ENCODE peak calls at places on chromosome 5, in six cellular contexts. N, P, J, H, I and S are unnamed samples. For H3K4me1, the result is how much of the 10 kb centered on the place peaks cover.

GRCh38 chr5:108735790-108736189 is 11.9 kb upstream of the FER start:
- DNase-seq in N (no peak), P (no peak), J (no peak), H (no peak), I (no peak), S (no peak)

GRCh38 chr5:146805099-146805498 is 73.5 kb downstream of the PPP2R2B start:
- DNase-seq in N (no peak), P (no peak), J (no peak), H (no peak), I (no peak), S (no peak)

GRCh38 chr5:166716856-166717492 is 1574.5 kb upstream of the WWC1 start:
- DNase-seq in N (no peak), P (no peak), J (no peak), H (no peak), I (no peak), S (no peak)

GRCh38 chr5:4563400-4563799 is 576.7 kb upstream of the ADAMTS16 start:
- DNase-seq in N (no peak), P (no peak), J (no peak), H (no peak), I (no peak), S (no peak)

GRCh38 chr5:106854941-106855340 is 815.8 kb downstream of the EFNA5 start:
- DNase-seq in N (no peak), P (no peak), J (no peak), H (no peak), I (no peak), S (no peak)

GRCh38 chr5:53469946-53470687 is 10.3 kb upstream of the FST start:
- DNase-seq in N (no peak), P (no peak), J (no peak), H (no peak), I (no peak), S (no peak)

GRCh38 chr5:169626779-169627178 is 10.3 kb upstream of the DOCK2 start:
- DNase-seq in N (no peak), P (no peak), J (no peak), H (no peak), I (no peak), S (no peak)

GRCh38 chr5:90093931-90094485 is 315.5 kb downstream of the CETN3 start:
- DNase-seq in N (no peak), P (no peak), J (no peak), H (no peak), I (no peak), S (no peak)

GRCh38 chr5:81909677-81910076 is 62.1 kb upstream of the ATG10 start:
- DNase-seq in N (no peak), P (no peak), J (no peak), H (no peak), I (no peak), S (no peak)

GRCh38 chr5:16492398-16493175 is 27.0 kb upstream of the ZNF622 start:
- DNase-seq in N (peak), P (no peak), J (peak), H (no peak), I (peak), S (no peak)

GRCh38 chr5:178471666-178472065 is 118.5 kb downstream of the COL23A1 start:
- DNase-seq in N (no peak), P (no peak), J (no peak), H (no peak), I (no peak), S (no peak)

GRCh38 chr5:147396070-147396469 is 113.8 kb downstream of the DPYSL3 start:
- DNase-seq in N (no peak), P (no peak), J (peak), H (no peak), I (peak), S (no peak)

GRCh38 chr5:121158433-121158832 is 693.2 kb upstream of the FTMT start:
- DNase-seq in N (no peak), P (no peak), J (no peak), H (no peak), I (no peak), S (no peak)

GRCh38 chr5:95718203-95718602 is 12.9 kb upstream of the RHOBTB3 start:
- DNase-seq in N (no peak), P (no peak), J (no peak), H (no peak), I (no peak), S (no peak)

GRCh38 chr5:135571902-135572301 is 6.9 kb downstream of the CXCL14 start:
- DNase-seq in N (no peak), P (no peak), J (no peak), H (no peak), I (no peak), S (no peak)

GRCh38 chr5:83925952-83926351 is 205.3 kb upstream of the HAPLN1 start:
- DNase-seq in N (no peak), P (no peak), J (no peak), H (no peak), I (no peak), S (no peak)

GRCh38 chr5:179166886-179167841 is 107.0 kb downstream of the ZNF354C start:
- DNase-seq in N (peak), P (peak), J (peak), H (peak), I (no peak), S (peak)

GRCh38 chr5:154311362-154311761 is 120.8 kb downstream of the GALNT10 start:
- DNase-seq in N (no peak), P (no peak), J (no peak), H (no peak), I (peak), S (no peak)

GRCh38 chr5:9351535-9351934 is 194.3 kb downstream of the SEMA5A start:
- DNase-seq in N (no peak), P (no peak), J (no peak), H (no peak), I (no peak), S (no peak)

GRCh38 chr5:159273923-159274322 is 10.8 kb downstream of the UBLCP1 start:
- DNase-seq in N (no peak), P (no peak), J (no peak), H (no peak), I (no peak), S (no peak)

GRCh38 chr5:19855031-19855430 is 133.0 kb downstream of the CDH18 start:
- DNase-seq in N (no peak), P (no peak), J (no peak), H (no peak), I (no peak), S (no peak)

GRCh38 chr5:103014983-103015382 is 105.0 kb downstream of the GIN1 start:
- DNase-seq in N (no peak), P (no peak), J (no peak), H (no peak), I (no peak), S (no peak)

GRCh38 chr5:14510156-14510734 is 71.3 kb upstream of the OTULINL start:
- DNase-seq in N (no peak), P (no peak), J (no peak), H (no peak), I (no peak), S (no peak)

GRCh38 chr5:178162481-178162880 is 8.8 kb upstream of the NHP2 start:
- DNase-seq in N (no peak), P (no peak), J (no peak), H (no peak), I (no peak), S (no peak)

GRCh38 chr5:166073921-166074838 is 2217.3 kb upstream of the WWC1 start:
- DNase-seq in N (no peak), P (no peak), J (no peak), H (no peak), I (no peak), S (no peak)

GRCh38 chr5:135615171-135615570 is 36.4 kb upstream of the CXCL14 start:
- DNase-seq in N (no peak), P (no peak), J (no peak), H (no peak), I (no peak), S (no peak)

GRCh38 chr5:6707852-6708251 is 5.4 kb upstream of the TENT4A start:
- DNase-seq in N (no peak), P (no peak), J (no peak), H (no peak), I (peak), S (no peak)

GRCh38 chr5:51378415-51378777 is 4.9 kb upstream of the ISL1 start:
- DNase-seq in N (no peak), P (no peak), J (no peak), H (no peak), I (no peak), S (no peak)

GRCh38 chr5:15304914-15305834 is 194.8 kb upstream of the FBXL7 start:
- DNase-seq in N (no peak), P (no peak), J (no peak), H (no peak), I (no peak), S (no peak)

GRCh38 chr5:41122459-41122858 is 51.3 kb upstream of the MROH2B start:
- DNase-seq in N (no peak), P (no peak), J (no peak), H (no peak), I (no peak), S (no peak)

GRCh38 chr5:174177531-174177930 is 132.0 kb downstream of the NSG2 start:
- DNase-seq in N (no peak), P (no peak), J (no peak), H (no peak), I (no peak), S (no peak)

GRCh38 chr5:43078956-43079355 is 38.8 kb upstream of the ANXA2R start:
- DNase-seq in N (no peak), P (no peak), J (no peak), H (no peak), I (no peak), S (no peak)

GRCh38 chr5:124936626-124936933 is 190.1 kb upstream of the ZNF608 start:
- DNase-seq in N (no peak), P (no peak), J (no peak), H (no peak), I (no peak), S (no peak)

GRCh38 chr5:52886206-52886605 is 98.5 kb downstream of the ITGA1 start:
- DNase-seq in N (no peak), P (no peak), J (no peak), H (no peak), I (no peak), S (no peak)

GRCh38 chr5:31366941-31367340 is 165.0 kb downstream of the DROSHA start:
- DNase-seq in N (no peak), P (no peak), J (no peak), H (no peak), I (no peak), S (no peak)

GRCh38 chr5:157886796-157887380 is 27.9 kb upstream of the CLINT1 start:
- DNase-seq in N (no peak), P (no peak), J (no peak), H (no peak), I (no peak), S (no peak)

GRCh38 chr5:142745268-142745667 is 24.9 kb upstream of the ARHGAP26 start:
- DNase-seq in N (no peak), P (no peak), J (peak), H (no peak), I (no peak), S (no peak)

GRCh38 chr5:142740903-142741302 is 29.3 kb upstream of the ARHGAP26 start:
- DNase-seq in N (no peak), P (no peak), J (no peak), H (no peak), I (no peak), S (no peak)

GRCh38 chr5:142746532-142746931 is 23.6 kb upstream of the ARHGAP26 start:
- DNase-seq in N (no peak), P (no peak), J (no peak), H (no peak), I (no peak), S (no peak)

GRCh38 chr5:142747034-142747433 is 23.1 kb upstream of the ARHGAP26 start:
- DNase-seq in N (no peak), P (no peak), J (no peak), H (no peak), I (no peak), S (no peak)

DNA sequence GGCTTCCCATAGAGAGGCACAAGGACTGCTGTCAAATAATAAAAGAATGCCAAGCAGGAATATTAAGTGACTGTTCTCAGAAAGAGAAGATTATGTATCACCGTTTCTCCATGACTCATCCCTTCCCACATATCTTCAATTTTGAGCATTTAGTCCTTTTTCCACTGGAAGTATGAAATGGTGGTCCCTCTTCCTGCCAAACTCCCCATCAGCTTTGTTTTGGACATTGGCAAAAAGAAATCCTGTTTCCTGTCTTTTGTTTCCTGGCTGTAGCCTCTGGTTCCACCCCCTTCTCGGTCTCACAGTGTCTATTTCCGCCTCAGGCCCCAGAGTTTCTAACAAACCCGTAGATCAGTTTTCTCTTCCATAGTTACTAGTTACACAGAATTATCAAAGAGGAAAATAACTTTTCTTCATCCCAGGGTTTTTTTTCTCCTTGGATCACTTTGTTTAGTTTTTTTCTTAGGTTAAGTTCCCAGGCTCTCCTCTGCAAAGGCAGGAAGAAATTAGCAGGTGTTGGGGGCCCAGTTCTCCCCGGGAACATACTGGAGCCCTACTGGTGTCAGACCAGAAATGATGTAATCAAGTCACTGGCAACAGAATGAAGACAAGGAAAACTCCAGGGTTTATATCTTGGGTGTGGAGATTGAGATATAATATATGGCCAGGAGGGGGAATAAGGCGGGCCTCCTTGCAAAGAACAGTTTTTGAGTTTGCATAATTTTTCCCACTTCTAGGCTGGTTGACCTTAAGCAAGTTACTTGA is 26.3 kb upstream of the ARHGAP26 start:
- DNase-seq in N (no peak), P (no peak), J (no peak), H (no peak), I (no peak), S (no peak)
- H3K27ac ChIP-seq in N (no peak), P (no peak), J (peak), H (no peak), I (peak), S (no peak)

GRCh38 chr5:140192715-140193428 is 17.9 kb downstream of the CYSTM1 start:
- DNase-seq in N (no peak), P (no peak), J (no peak), H (no peak), I (no peak), S (no peak)
- H3K4me1 ChIP-seq in N (under half), P (under half), J (under half), H (under half), I (under half), S (under half)

DNA sequence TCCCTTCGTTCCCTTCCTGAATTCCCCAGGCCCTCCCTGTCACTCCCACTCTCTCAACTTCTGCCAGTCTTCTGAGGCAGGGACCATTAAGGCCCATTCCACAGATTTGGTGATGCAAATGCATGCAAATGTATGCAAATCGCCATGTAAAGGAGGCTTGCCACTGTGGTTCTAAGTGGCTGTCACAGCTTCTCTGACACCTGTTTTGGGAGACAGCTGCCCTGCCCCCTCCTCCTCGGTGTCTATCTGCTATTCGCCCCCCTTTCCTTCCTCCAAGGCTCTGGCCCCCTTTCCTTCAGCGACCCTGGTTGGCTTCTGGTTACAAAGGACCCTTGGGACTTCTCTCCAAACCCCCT is 10.5 kb upstream of the ARAP3 start:
- DNase-seq in N (no peak), P (no peak), J (no peak), H (no peak), I (no peak), S (no peak)
- H3K4me3 ChIP-seq in N (no peak), P (peak), J (peak), H (peak), I (no peak), S (peak)

DNA sequence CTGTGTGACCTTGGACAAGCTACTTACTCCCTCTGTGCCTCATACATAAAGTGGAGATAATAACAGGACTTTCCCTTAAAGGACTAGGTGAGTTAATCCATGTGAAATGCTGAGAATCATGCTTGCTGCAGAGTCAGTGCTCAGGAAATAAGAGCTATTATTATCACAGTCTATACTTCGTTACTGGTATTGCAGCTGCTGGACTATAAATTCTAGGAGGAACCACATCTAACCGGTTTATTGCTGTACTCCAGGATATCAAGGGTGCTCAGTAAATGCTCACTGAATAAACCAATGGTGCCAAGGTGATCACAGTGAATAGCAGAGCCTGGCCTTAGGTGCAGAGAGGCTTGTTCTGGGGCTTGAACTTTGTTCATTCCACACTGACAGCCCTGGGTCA is 69.3 kb downstream of the HSPA4 start:
- DNase-seq in N (no peak), P (no peak), J (no peak), H (no peak), I (no peak), S (no peak)
- H3K27ac ChIP-seq in N (peak), P (no peak), J (no peak), H (no peak), I (no peak), S (no peak)

GRCh38 chr5:123814796-123815479 is 303.0 kb downstream of the CSNK1G3 start:
- DNase-seq in N (no peak), P (no peak), J (no peak), H (no peak), I (no peak), S (no peak)

GRCh38 chr5:123813251-123813650 is 301.3 kb downstream of the CSNK1G3 start:
- DNase-seq in N (no peak), P (no peak), J (no peak), H (no peak), I (no peak), S (no peak)

GRCh38 chr5:123811771-123812170 is 299.8 kb downstream of the CSNK1G3 start:
- DNase-seq in N (no peak), P (no peak), J (no peak), H (no peak), I (no peak), S (no peak)

GRCh38 chr5:123810911-123811310 is 298.9 kb downstream of the CSNK1G3 start:
- DNase-seq in N (no peak), P (no peak), J (no peak), H (no peak), I (no peak), S (no peak)

GRCh38 chr5:123813937-123814624 is 302.1 kb downstream of the CSNK1G3 start:
- DNase-seq in N (no peak), P (no peak), J (no peak), H (no peak), I (no peak), S (no peak)
- H3K4me1 ChIP-seq in N (under half), P (under half), J (under half), H (under half), I (under half), S (under half)

DNA sequence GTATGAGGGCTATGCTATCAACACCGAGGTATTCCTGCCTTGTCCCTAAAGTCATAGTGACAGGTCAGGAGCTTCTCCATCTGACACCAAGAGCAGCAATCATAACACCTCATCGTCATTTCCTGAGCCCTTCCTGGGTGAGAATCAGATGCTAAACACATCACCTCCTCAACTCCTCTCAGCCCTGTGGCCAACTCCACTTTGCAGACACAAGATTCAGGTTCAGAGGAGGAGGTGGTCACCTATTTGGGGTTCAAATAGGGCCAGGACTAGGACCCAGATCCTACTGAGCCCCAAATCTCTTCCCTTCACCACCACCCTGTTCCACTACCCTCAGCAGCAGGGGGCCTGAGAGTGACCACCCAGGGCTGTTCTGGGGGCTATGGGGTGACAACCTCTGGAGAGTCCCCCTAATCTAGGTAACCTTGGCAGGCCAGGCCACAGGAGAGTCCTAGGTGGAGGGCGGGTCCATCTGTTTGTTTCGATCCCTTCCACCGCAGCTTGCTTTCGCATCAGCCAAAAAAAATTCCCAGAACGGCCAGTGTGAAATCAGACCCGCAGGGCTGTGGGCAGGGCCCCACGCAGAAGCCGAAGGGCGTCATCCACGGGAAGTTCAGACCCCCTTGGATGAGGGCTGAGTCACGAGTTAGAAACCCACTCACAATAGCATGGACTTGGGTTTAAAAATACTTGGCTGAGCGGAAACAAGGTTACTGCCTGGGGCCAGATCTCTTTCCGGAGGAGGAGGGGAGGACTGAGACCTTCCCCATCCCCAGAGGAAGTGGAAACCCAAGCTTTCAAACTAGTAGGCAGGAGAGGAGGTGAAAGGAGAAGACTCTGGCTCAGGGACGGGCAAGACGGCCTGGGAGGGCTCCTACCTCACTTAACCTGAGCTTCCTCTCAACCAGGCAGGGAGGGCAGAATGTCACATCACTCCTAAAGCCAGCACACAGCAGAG is 8.7 kb downstream of the STK10 start:
- DNase-seq in N (peak), P (no peak), J (peak), H (peak), I (no peak), S (peak)
- H3K4me3 ChIP-seq in N (no peak), P (peak), J (peak), H (peak), I (no peak), S (peak)